ENCODE peak calls at places on chromosomes 12 and 14, in six cellular contexts. D, R, X, I, P and M are unnamed samples.

GRCh38 chr12:98424726-98425401 is 90.5 kb upstream of the TMPO start:
- DNase-seq in P (peak; percentile 65), D (peak; percentile 9), R (peak; percentile 89), I (peak; percentile 81), X (peak; percentile 74), M (peak; percentile 62)

GRCh38 chr14:45679852-45680251 is 426.9 kb upstream of the MIS18BP1 start:
- DNase-seq in R (peak; percentile 32), D (no peak), I (peak; percentile 41), X (peak; percentile 85), P (peak; percentile 52), M (peak; percentile 86)

GRCh38 chr14:77133718-77134338 is 7.8 kb downstream of the ZDHHC22 start:
- DNase-seq in D (peak; percentile 25), X (peak; percentile 43), P (peak; percentile 77), I (peak; percentile 87), R (peak; percentile 73), M (peak; percentile 61)

GRCh38 chr12:52207895-52208294 is 16.1 kb upstream of the KRT80 start:
- DNase-seq in X (peak; percentile 97), I (no peak), P (peak; percentile 85), D (no peak), R (peak; percentile 86), M (peak; percentile 73)

GRCh38 chr12:26402648-26403047 is 207.3 kb downstream of the SSPN start:
- DNase-seq in I (no peak), D (no peak), P (no peak), X (peak; percentile 57), R (no peak), M (peak; percentile 3)

GRCh38 chr12:109682708-109683060 is 30.9 kb upstream of the FAM222A start:
- DNase-seq in I (no peak), X (no peak), R (no peak), D (no peak), P (no peak), M (no peak)

GRCh38 chr12:70032076-70032475 is 207.0 kb downstream of the MYRFL start:
- DNase-seq in P (no peak), R (peak; percentile 21), X (no peak), D (no peak), I (no peak), M (no peak)

GRCh38 chr12:131592972-131593371 is 117.9 kb upstream of the SFSWAP start:
- DNase-seq in R (no peak), X (peak; percentile 9), D (no peak), I (no peak), P (no peak), M (no peak)

GRCh38 chr12:52005903-52006703 is 643 bp upstream of the TAMALIN start:
- DNase-seq in I (no peak), P (no peak), X (no peak), D (no peak), R (no peak), M (no peak)

GRCh38 chr12:27922591-27923139 is 49.9 kb downstream of the PTHLH start:
- DNase-seq in X (no peak), I (peak; percentile 29), D (no peak), R (peak; percentile 85), P (peak; percentile 23), M (peak; percentile 91)

GRCh38 chr12:49777800-49778748 is 36.7 kb downstream of the TMBIM6 start:
- DNase-seq in X (peak; percentile 22), P (peak; percentile 36), R (peak; percentile 35), D (peak; percentile 67), I (peak; percentile 67), M (peak; percentile 19)